ENCODE peak calls at places on chromosomes 13 and 19, in seven cellular contexts. One of them, this sample, is unnamed.

GRCh38 chr13:90605690-90606089 is 741.8 kb upstream of the MIR17HG start:
- DNase-seq in progenitor cell of endocrine pancreas: no peak
- DNase-seq in NAMALWA: no peak
- DNase-seq in BJ: no peak
- DNase-seq in astrocyte of the hippocampus: no peak
- DNase-seq in SK-N-DZ: no peak
- DNase-seq in IMR-90: no peak
- DNase-seq in this sample: no peak

GRCh38 chr13:46288570-46289259 is 77.0 kb downstream of the LRRC63 start:
- DNase-seq in progenitor cell of endocrine pancreas: no peak
- DNase-seq in NAMALWA: peak
- DNase-seq in BJ: no peak
- DNase-seq in astrocyte of the hippocampus: peak
- DNase-seq in SK-N-DZ: peak
- DNase-seq in IMR-90: peak
- DNase-seq in this sample: peak

GRCh38 chr13:40946485-40946884 is 72.6 kb downstream of the ELF1 start:
- DNase-seq in progenitor cell of endocrine pancreas: no peak
- DNase-seq in NAMALWA: no peak
- DNase-seq in BJ: no peak
- DNase-seq in astrocyte of the hippocampus: no peak
- DNase-seq in SK-N-DZ: no peak
- DNase-seq in IMR-90: no peak
- DNase-seq in this sample: no peak

GRCh38 chr13:50283017-50283416 is 267.8 kb downstream of the KCNRG start:
- DNase-seq in progenitor cell of endocrine pancreas: no peak
- DNase-seq in NAMALWA: no peak
- DNase-seq in BJ: no peak
- DNase-seq in astrocyte of the hippocampus: no peak
- DNase-seq in SK-N-DZ: no peak
- DNase-seq in IMR-90: no peak
- DNase-seq in this sample: no peak

GRCh38 chr19:39765091-39766076 is 13.3 kb upstream of the LEUTX start:
- DNase-seq in progenitor cell of endocrine pancreas: peak
- DNase-seq in NAMALWA: peak
- DNase-seq in BJ: no peak
- DNase-seq in astrocyte of the hippocampus: peak
- DNase-seq in SK-N-DZ: peak
- DNase-seq in IMR-90: peak
- DNase-seq in this sample: peak

GRCh38 chr13:98415326-98416070 is 161.4 kb downstream of the STK24 start:
- DNase-seq in progenitor cell of endocrine pancreas: no peak
- DNase-seq in NAMALWA: no peak
- DNase-seq in BJ: no peak
- DNase-seq in astrocyte of the hippocampus: no peak
- DNase-seq in SK-N-DZ: no peak
- DNase-seq in IMR-90: no peak
- DNase-seq in this sample: no peak

GRCh38 chr19:38698225-38699026 is 45.8 kb downstream of the CAPN12 start:
- DNase-seq in progenitor cell of endocrine pancreas: no peak
- DNase-seq in NAMALWA: no peak
- DNase-seq in BJ: no peak
- DNase-seq in astrocyte of the hippocampus: no peak
- DNase-seq in SK-N-DZ: no peak
- DNase-seq in IMR-90: no peak
- DNase-seq in this sample: no peak

GRCh38 chr13:35733832-35734231 is 257.3 kb upstream of the MAB21L1 start:
- DNase-seq in progenitor cell of endocrine pancreas: no peak
- DNase-seq in NAMALWA: no peak
- DNase-seq in BJ: no peak
- DNase-seq in astrocyte of the hippocampus: no peak
- DNase-seq in SK-N-DZ: no peak
- DNase-seq in IMR-90: no peak
- DNase-seq in this sample: no peak

GRCh38 chr13:46963874-46964273 is 67.0 kb upstream of the HTR2A start:
- DNase-seq in progenitor cell of endocrine pancreas: no peak
- DNase-seq in NAMALWA: no peak
- DNase-seq in BJ: no peak
- DNase-seq in astrocyte of the hippocampus: no peak
- DNase-seq in SK-N-DZ: no peak
- DNase-seq in IMR-90: no peak
- DNase-seq in this sample: no peak

GRCh38 chr19:51372649-51373504 is at the start of gene NKG7:
- DNase-seq in progenitor cell of endocrine pancreas: no peak
- DNase-seq in NAMALWA: no peak
- DNase-seq in BJ: no peak
- DNase-seq in astrocyte of the hippocampus: no peak
- DNase-seq in SK-N-DZ: no peak
- DNase-seq in IMR-90: no peak
- DNase-seq in this sample: no peak

GRCh38 chr19:48867119-48867921 is 1.1 kb downstream of the PLEKHA4 start:
- DNase-seq in progenitor cell of endocrine pancreas: no peak
- DNase-seq in NAMALWA: no peak
- DNase-seq in BJ: no peak
- DNase-seq in astrocyte of the hippocampus: no peak
- DNase-seq in SK-N-DZ: no peak
- DNase-seq in IMR-90: no peak
- DNase-seq in this sample: no peak

GRCh38 chr19:39349326-39349725 is 7.1 kb downstream of the SAMD4B start:
- DNase-seq in progenitor cell of endocrine pancreas: no peak
- DNase-seq in NAMALWA: no peak
- DNase-seq in BJ: no peak
- DNase-seq in astrocyte of the hippocampus: no peak
- DNase-seq in SK-N-DZ: no peak
- DNase-seq in IMR-90: no peak
- DNase-seq in this sample: no peak

GRCh38 chr13:44969858-44970484 is 19.3 kb downstream of the NUFIP1 start:
- DNase-seq in progenitor cell of endocrine pancreas: no peak
- DNase-seq in NAMALWA: peak
- DNase-seq in BJ: no peak
- DNase-seq in astrocyte of the hippocampus: peak
- DNase-seq in SK-N-DZ: peak
- DNase-seq in IMR-90: peak
- DNase-seq in this sample: peak

GRCh38 chr19:38506375-38506722 is 72.9 kb downstream of the RYR1 start:
- DNase-seq in progenitor cell of endocrine pancreas: no peak
- DNase-seq in NAMALWA: no peak
- DNase-seq in BJ: no peak
- DNase-seq in astrocyte of the hippocampus: no peak
- DNase-seq in SK-N-DZ: no peak
- DNase-seq in IMR-90: no peak
- DNase-seq in this sample: no peak

GRCh38 chr13:50227356-50227755 is 212.1 kb downstream of the KCNRG start:
- DNase-seq in progenitor cell of endocrine pancreas: no peak
- DNase-seq in NAMALWA: no peak
- DNase-seq in BJ: no peak
- DNase-seq in astrocyte of the hippocampus: no peak
- DNase-seq in SK-N-DZ: no peak
- DNase-seq in IMR-90: no peak
- DNase-seq in this sample: no peak

GRCh38 chr13:107258599-107259187 is 690.8 kb upstream of the ARGLU1 start:
- DNase-seq in progenitor cell of endocrine pancreas: no peak
- DNase-seq in NAMALWA: no peak
- DNase-seq in BJ: no peak
- DNase-seq in astrocyte of the hippocampus: no peak
- DNase-seq in SK-N-DZ: no peak
- DNase-seq in IMR-90: peak
- DNase-seq in this sample: no peak

GRCh38 chr19:41205995-41206394 is 13.0 kb downstream of the CYP2S1 start:
- DNase-seq in progenitor cell of endocrine pancreas: no peak
- DNase-seq in NAMALWA: no peak
- DNase-seq in BJ: no peak
- DNase-seq in astrocyte of the hippocampus: no peak
- DNase-seq in SK-N-DZ: no peak
- DNase-seq in IMR-90: no peak
- DNase-seq in this sample: no peak

GRCh38 chr13:47459512-47459911 is 541.6 kb downstream of the SUCLA2 start:
- DNase-seq in progenitor cell of endocrine pancreas: no peak
- DNase-seq in NAMALWA: peak
- DNase-seq in BJ: no peak
- DNase-seq in astrocyte of the hippocampus: peak
- DNase-seq in SK-N-DZ: no peak
- DNase-seq in IMR-90: peak
- DNase-seq in this sample: no peak

GRCh38 chr19:11378319-11379189 is 4.1 kb downstream of the SWSAP1 start:
- DNase-seq in progenitor cell of endocrine pancreas: peak
- DNase-seq in NAMALWA: no peak
- DNase-seq in BJ: no peak
- DNase-seq in astrocyte of the hippocampus: peak
- DNase-seq in SK-N-DZ: peak
- DNase-seq in IMR-90: peak
- DNase-seq in this sample: no peak

GRCh38 chr19:18093439-18094161 is 4.0 kb upstream of the MAST3 start:
- DNase-seq in progenitor cell of endocrine pancreas: no peak
- DNase-seq in NAMALWA: peak
- DNase-seq in BJ: no peak
- DNase-seq in astrocyte of the hippocampus: peak
- DNase-seq in SK-N-DZ: no peak
- DNase-seq in IMR-90: peak
- DNase-seq in this sample: peak

GRCh38 chr13:100128373-100128772 is 39.5 kb downstream of the PCCA start:
- DNase-seq in progenitor cell of endocrine pancreas: no peak
- DNase-seq in NAMALWA: no peak
- DNase-seq in BJ: no peak
- DNase-seq in astrocyte of the hippocampus: peak
- DNase-seq in SK-N-DZ: no peak
- DNase-seq in IMR-90: peak
- DNase-seq in this sample: peak

GRCh38 chr19:46660008-46660517 is 919 bp downstream of the DACT3 start:
- DNase-seq in progenitor cell of endocrine pancreas: no peak
- DNase-seq in NAMALWA: peak
- DNase-seq in BJ: no peak
- DNase-seq in astrocyte of the hippocampus: peak
- DNase-seq in SK-N-DZ: peak
- DNase-seq in IMR-90: no peak
- DNase-seq in this sample: peak

GRCh38 chr13:28718186-28718537 is 608 bp downstream of the SLC46A3 start:
- DNase-seq in progenitor cell of endocrine pancreas: no peak
- DNase-seq in NAMALWA: no peak
- DNase-seq in BJ: no peak
- DNase-seq in astrocyte of the hippocampus: no peak
- DNase-seq in SK-N-DZ: no peak
- DNase-seq in IMR-90: peak
- DNase-seq in this sample: no peak

GRCh38 chr13:113397606-113398425 is 33.9 kb upstream of the GRTP1 start:
- DNase-seq in progenitor cell of endocrine pancreas: peak
- DNase-seq in NAMALWA: no peak
- DNase-seq in BJ: no peak
- DNase-seq in astrocyte of the hippocampus: no peak
- DNase-seq in SK-N-DZ: no peak
- DNase-seq in IMR-90: no peak
- DNase-seq in this sample: no peak

GRCh38 chr19:12162882-12163806 is at the start of gene ZNF136:
- DNase-seq in progenitor cell of endocrine pancreas: peak
- DNase-seq in NAMALWA: peak
- DNase-seq in BJ: peak
- DNase-seq in astrocyte of the hippocampus: peak
- DNase-seq in SK-N-DZ: peak
- DNase-seq in IMR-90: peak
- DNase-seq in this sample: peak

GRCh38 chr19:2221250-2221831 is 14.8 kb downstream of the PLEKHJ1 start:
- DNase-seq in progenitor cell of endocrine pancreas: no peak
- DNase-seq in NAMALWA: no peak
- DNase-seq in BJ: no peak
- DNase-seq in astrocyte of the hippocampus: no peak
- DNase-seq in SK-N-DZ: no peak
- DNase-seq in IMR-90: peak
- DNase-seq in this sample: no peak

GRCh38 chr19:8973501-8974091 is 36.6 kb downstream of the MUC16 start:
- DNase-seq in progenitor cell of endocrine pancreas: no peak
- DNase-seq in NAMALWA: peak
- DNase-seq in BJ: no peak
- DNase-seq in astrocyte of the hippocampus: peak
- DNase-seq in SK-N-DZ: no peak
- DNase-seq in IMR-90: no peak
- DNase-seq in this sample: peak

GRCh38 chr19:47049307-47049700 is 880 bp upstream of the TMEM160 start:
- DNase-seq in progenitor cell of endocrine pancreas: no peak
- DNase-seq in NAMALWA: no peak
- DNase-seq in BJ: no peak
- DNase-seq in astrocyte of the hippocampus: peak
- DNase-seq in SK-N-DZ: no peak
- DNase-seq in IMR-90: peak
- DNase-seq in this sample: no peak

GRCh38 chr13:49645451-49645850 is 17.1 kb downstream of the ARL11 start:
- DNase-seq in progenitor cell of endocrine pancreas: no peak
- DNase-seq in NAMALWA: no peak
- DNase-seq in BJ: no peak
- DNase-seq in astrocyte of the hippocampus: no peak
- DNase-seq in SK-N-DZ: no peak
- DNase-seq in IMR-90: no peak
- DNase-seq in this sample: no peak

GRCh38 chr13:24763596-24764275 is at the start of gene RNF17:
- DNase-seq in progenitor cell of endocrine pancreas: no peak
- DNase-seq in NAMALWA: no peak
- DNase-seq in BJ: no peak
- DNase-seq in astrocyte of the hippocampus: no peak
- DNase-seq in SK-N-DZ: no peak
- DNase-seq in IMR-90: no peak
- DNase-seq in this sample: no peak

GRCh38 chr19:8459095-8459494 is 14.3 kb downstream of the HNRNPM start:
- DNase-seq in progenitor cell of endocrine pancreas: no peak
- DNase-seq in NAMALWA: no peak
- DNase-seq in BJ: no peak
- DNase-seq in astrocyte of the hippocampus: no peak
- DNase-seq in SK-N-DZ: no peak
- DNase-seq in IMR-90: no peak
- DNase-seq in this sample: no peak